ENCODE peak calls at places on chromosomes 2 and 18, in nine cellular contexts. M, S, A, H, Z, N, F, K and I are unnamed samples.

GRCh38 chr2:232113821-232114220 is 152.3 kb downstream of the DIS3L2 start:
- DNase-seq in M (no peak), S (no peak), A (no peak), H (no peak), Z (no peak), N (peak), F (no peak), K (no peak), I (no peak)

GRCh38 chr2:73985318-73986084 is 791 bp downstream of the TET3 start:
- DNase-seq in M (no peak), S (peak), A (no peak), H (peak), Z (no peak), N (peak), F (peak), K (peak), I (peak)

GRCh38 chr18:11392292-11392691 is 217.1 kb upstream of the SLC35G4 start:
- DNase-seq in M (no peak), S (no peak), A (no peak), H (no peak), Z (no peak), N (no peak), F (no peak), K (no peak), I (no peak)

GRCh38 chr2:120550893-120551446 is 184.7 kb upstream of the GLI2 start:
- DNase-seq in M (no peak), S (no peak), A (no peak), H (no peak), Z (no peak), N (no peak), F (no peak), K (no peak), I (no peak)

GRCh38 chr2:44740678-44741077 is 200.8 kb upstream of the SIX3 start:
- DNase-seq in M (no peak), S (no peak), A (no peak), H (no peak), Z (no peak), N (no peak), F (no peak), K (no peak), I (no peak)

GRCh38 chr18:56651771-56652092 is 573 bp downstream of the WDR7 start:
- DNase-seq in M (no peak), S (no peak), A (no peak), H (no peak), Z (no peak), N (peak), F (no peak), K (no peak), I (no peak)

GRCh38 chr2:133574186-133574585 is 5.9 kb upstream of the NCKAP5 start:
- DNase-seq in M (no peak), S (no peak), A (no peak), H (no peak), Z (no peak), N (no peak), F (no peak), K (no peak), I (no peak)

GRCh38 chr2:117859924-117860647 is 45.6 kb downstream of the DDX18 start:
- DNase-seq in M (no peak), S (no peak), A (no peak), H (no peak), Z (no peak), N (no peak), F (no peak), K (no peak), I (no peak)

GRCh38 chr18:69097349-69097748 is 299.5 kb downstream of the CCDC102B start:
- DNase-seq in M (no peak), S (no peak), A (no peak), H (no peak), Z (no peak), N (no peak), F (no peak), K (no peak), I (no peak)

GRCh38 chr2:240590681-240591111 is 4.2 kb downstream of the CAPN10 start:
- DNase-seq in M (no peak), S (no peak), A (no peak), H (peak), Z (no peak), N (no peak), F (no peak), K (no peak), I (no peak)

GRCh38 chr2:228037915-228038314 is 143.6 kb downstream of the SPHKAP start:
- DNase-seq in M (no peak), S (no peak), A (no peak), H (no peak), Z (no peak), N (no peak), F (no peak), K (no peak), I (no peak)

GRCh38 chr18:10798727-10799435 is 273.1 kb downstream of the NAPG start:
- DNase-seq in M (no peak), S (peak), A (no peak), H (no peak), Z (no peak), N (no peak), F (no peak), K (no peak), I (no peak)

GRCh38 chr2:30549096-30549495 is 102.0 kb downstream of the LCLAT1 start:
- DNase-seq in M (no peak), S (no peak), A (no peak), H (no peak), Z (no peak), N (no peak), F (no peak), K (no peak), I (no peak)

GRCh38 chr2:134421556-134422328 is 167.9 kb downstream of the MGAT5 start:
- DNase-seq in M (no peak), S (no peak), A (no peak), H (no peak), Z (no peak), N (no peak), F (no peak), K (no peak), I (no peak)

GRCh38 chr2:239272626-239273025 is 128.2 kb downstream of the HDAC4 start:
- DNase-seq in M (no peak), S (no peak), A (no peak), H (no peak), Z (no peak), N (no peak), F (no peak), K (no peak), I (no peak)

GRCh38 chr2:59490994-59491393 is 1062.5 kb downstream of the BCL11A start:
- DNase-seq in M (no peak), S (no peak), A (no peak), H (no peak), Z (no peak), N (no peak), F (no peak), K (no peak), I (no peak)

GRCh38 chr2:134011936-134012586 is 241.8 kb upstream of the MGAT5 start:
- DNase-seq in M (no peak), S (no peak), A (no peak), H (no peak), Z (no peak), N (no peak), F (no peak), K (no peak), I (no peak)

GRCh38 chr2:159615936-159616733 is at the start of gene BAZ2B:
- DNase-seq in M (peak), S (peak), A (peak), H (peak), Z (no peak), N (peak), F (peak), K (no peak), I (peak)

GRCh38 chr18:13627639-13628038 is 98.7 kb downstream of the FAM210A start:
- DNase-seq in M (no peak), S (no peak), A (no peak), H (no peak), Z (no peak), N (no peak), F (no peak), K (no peak), I (no peak)

GRCh38 chr2:191202881-191203397 is 42.3 kb upstream of the MYO1B start:
- DNase-seq in M (peak), S (no peak), A (no peak), H (peak), Z (no peak), N (no peak), F (peak), K (no peak), I (no peak)

GRCh38 chr18:77853859-77854258 is 604.2 kb downstream of the GALR1 start:
- DNase-seq in M (no peak), S (no peak), A (no peak), H (no peak), Z (no peak), N (no peak), F (no peak), K (no peak), I (no peak)

GRCh38 chr18:21663615-21664014 is 41.0 kb downstream of the ABHD3 start:
- DNase-seq in M (no peak), S (peak), A (no peak), H (peak), Z (no peak), N (no peak), F (no peak), K (no peak), I (no peak)

GRCh38 chr2:229675569-229675968 is 38.8 kb downstream of the DNER start:
- DNase-seq in M (no peak), S (no peak), A (peak), H (no peak), Z (no peak), N (no peak), F (no peak), K (no peak), I (peak)

GRCh38 chr2:240505946-240506345 is 51.8 kb downstream of the ANKMY1 start:
- DNase-seq in M (no peak), S (no peak), A (no peak), H (no peak), Z (no peak), N (no peak), F (no peak), K (no peak), I (no peak)

GRCh38 chr2:211877061-211877460 is 661.5 kb downstream of the ERBB4 start:
- DNase-seq in M (no peak), S (no peak), A (no peak), H (no peak), Z (no peak), N (no peak), F (no peak), K (no peak), I (no peak)

GRCh38 chr2:151790689-151791088 is 37.5 kb downstream of the ARL5A start:
- DNase-seq in M (no peak), S (no peak), A (no peak), H (no peak), Z (no peak), N (no peak), F (no peak), K (no peak), I (no peak)

GRCh38 chr18:48621815-48622555 is 83.2 kb downstream of the CTIF start:
- DNase-seq in M (no peak), S (no peak), A (no peak), H (no peak), Z (no peak), N (no peak), F (no peak), K (no peak), I (no peak)

GRCh38 chr2:50395510-50396300 is 636.2 kb downstream of the NRXN1 start:
- DNase-seq in M (no peak), S (no peak), A (peak), H (no peak), Z (no peak), N (no peak), F (no peak), K (no peak), I (peak)

GRCh38 chr2:182917924-182918323 is 51.5 kb upstream of the FRZB start:
- DNase-seq in M (no peak), S (no peak), A (no peak), H (no peak), Z (no peak), N (no peak), F (no peak), K (no peak), I (no peak)

GRCh38 chr2:193303464-193303863 is 1108.7 kb upstream of the TMEFF2 start:
- DNase-seq in M (no peak), S (no peak), A (no peak), H (no peak), Z (no peak), N (no peak), F (no peak), K (no peak), I (no peak)

GRCh38 chr2:54561010-54561409 is 104.9 kb downstream of the SPTBN1 start:
- DNase-seq in M (no peak), S (no peak), A (no peak), H (no peak), Z (no peak), N (peak), F (no peak), K (no peak), I (no peak)

GRCh38 chr2:1781291-1782080 is 37.2 kb upstream of the PXDN start:
- DNase-seq in M (peak), S (no peak), A (no peak), H (no peak), Z (peak), N (peak), F (no peak), K (no peak), I (no peak)

GRCh38 chr18:75439356-75439755 is 11.9 kb upstream of the SMIM21 start:
- DNase-seq in M (no peak), S (no peak), A (no peak), H (no peak), Z (no peak), N (no peak), F (no peak), K (no peak), I (peak)